ENCODE peak calls at places on chromosomes 12 and 14, in six cellular contexts. One of them, this sample, is unnamed.

GRCh38 chr12:39503445-39503844 is 60.5 kb upstream of the KIF21A start:
- DNase-seq in H9: no peak
- DNase-seq in neuronal stem cell: no peak
- DNase-seq in H1: no peak
- DNase-seq in trophoblast cell: no peak
- DNase-seq in IMR-90: no peak
- DNase-seq in this sample: no peak

GRCh38 chr12:106089935-106090334 is 48.8 kb downstream of the NUAK1 start:
- DNase-seq in H1: no peak
- DNase-seq in neuronal stem cell: no peak
- DNase-seq in IMR-90: no peak
- DNase-seq in H9: no peak
- DNase-seq in trophoblast cell: no peak
- DNase-seq in this sample: no peak

GRCh38 chr14:95652690-95653089 is 33.5 kb upstream of the TCL1B start:
- DNase-seq in trophoblast cell: peak; percentile 26
- DNase-seq in H1: no peak
- DNase-seq in IMR-90: no peak
- DNase-seq in H9: no peak
- DNase-seq in neuronal stem cell: no peak
- DNase-seq in this sample: no peak

GRCh38 chr14:31294736-31295398 is 87.3 kb upstream of the HECTD1 start:
- DNase-seq in trophoblast cell: no peak
- DNase-seq in IMR-90: peak; percentile 69
- DNase-seq in H9: no peak
- DNase-seq in H1: no peak
- DNase-seq in neuronal stem cell: no peak
- DNase-seq in this sample: no peak

GRCh38 chr14:31785574-31785973 is 224.4 kb downstream of the NUBPL start:
- DNase-seq in H1: no peak
- DNase-seq in trophoblast cell: no peak
- DNase-seq in IMR-90: no peak
- DNase-seq in neuronal stem cell: no peak
- DNase-seq in H9: no peak
- DNase-seq in this sample: no peak

GRCh38 chr12:92503977-92504966 is 198.5 kb upstream of the PLEKHG7 start:
- DNase-seq in IMR-90: no peak
- DNase-seq in neuronal stem cell: no peak
- DNase-seq in trophoblast cell: no peak
- DNase-seq in H9: no peak
- DNase-seq in H1: no peak
- DNase-seq in this sample: peak; percentile 5

GRCh38 chr12:85558684-85559083 is 277.5 kb downstream of the RASSF9 start:
- DNase-seq in IMR-90: no peak
- DNase-seq in H1: no peak
- DNase-seq in H9: no peak
- DNase-seq in neuronal stem cell: no peak
- DNase-seq in trophoblast cell: no peak
- DNase-seq in this sample: no peak

GRCh38 chr14:24804813-24805212 is 170.8 kb upstream of the GZMB start:
- DNase-seq in H1: no peak
- DNase-seq in H9: no peak
- DNase-seq in trophoblast cell: no peak
- DNase-seq in IMR-90: no peak
- DNase-seq in neuronal stem cell: no peak
- DNase-seq in this sample: no peak

GRCh38 chr12:26017484-26018211 is 59.2 kb downstream of the RASSF8 start:
- DNase-seq in H9: peak; percentile 82
- DNase-seq in H1: peak; percentile 77
- DNase-seq in trophoblast cell: peak; percentile 13
- DNase-seq in IMR-90: peak; percentile 36
- DNase-seq in neuronal stem cell: peak; percentile 60
- DNase-seq in this sample: peak; percentile 45

GRCh38 chr14:32038876-32039275 is 38.2 kb upstream of the ARHGAP5 start:
- DNase-seq in H1: no peak
- DNase-seq in trophoblast cell: no peak
- DNase-seq in H9: no peak
- DNase-seq in IMR-90: peak; percentile 1
- DNase-seq in neuronal stem cell: no peak
- DNase-seq in this sample: peak; percentile 66

GRCh38 chr12:32828552-32828951 is 68.0 kb downstream of the PKP2 start:
- DNase-seq in neuronal stem cell: no peak
- DNase-seq in trophoblast cell: no peak
- DNase-seq in IMR-90: no peak
- DNase-seq in H9: no peak
- DNase-seq in H1: no peak
- DNase-seq in this sample: no peak

GRCh38 chr12:129083121-129083520 is 229.8 kb downstream of the GLT1D1 start:
- DNase-seq in trophoblast cell: no peak
- DNase-seq in IMR-90: no peak
- DNase-seq in neuronal stem cell: no peak
- DNase-seq in H1: no peak
- DNase-seq in H9: no peak
- DNase-seq in this sample: no peak

GRCh38 chr12:52772727-52773126 is 4.4 kb downstream of the KRT76 start:
- DNase-seq in neuronal stem cell: no peak
- DNase-seq in IMR-90: no peak
- DNase-seq in H1: no peak
- DNase-seq in H9: no peak
- DNase-seq in trophoblast cell: no peak
- DNase-seq in this sample: no peak

GRCh38 chr14:95741051-95741490 is 27.1 kb upstream of the TCL1A start:
- DNase-seq in H9: no peak
- DNase-seq in neuronal stem cell: no peak
- DNase-seq in IMR-90: no peak
- DNase-seq in H1: no peak
- DNase-seq in trophoblast cell: peak; percentile 89
- DNase-seq in this sample: no peak

GRCh38 chr12:6552140-6552551 is 3.7 kb downstream of the IFFO1 start:
- DNase-seq in neuronal stem cell: no peak
- DNase-seq in H9: peak; percentile 25
- DNase-seq in IMR-90: no peak
- DNase-seq in trophoblast cell: no peak
- DNase-seq in H1: no peak
- DNase-seq in this sample: peak; percentile 51

GRCh38 chr14:71533396-71533795 is 398.8 kb upstream of the RGS6 start:
- DNase-seq in trophoblast cell: no peak
- DNase-seq in IMR-90: peak; percentile 50
- DNase-seq in neuronal stem cell: no peak
- DNase-seq in H1: no peak
- DNase-seq in H9: no peak
- DNase-seq in this sample: no peak

GRCh38 chr12:120276734-120277133 is 11.2 kb upstream of the PXN start:
- DNase-seq in neuronal stem cell: no peak
- DNase-seq in H9: no peak
- DNase-seq in trophoblast cell: peak; percentile 75
- DNase-seq in IMR-90: peak; percentile 63
- DNase-seq in H1: no peak
- DNase-seq in this sample: no peak

GRCh38 chr12:57368349-57369095 is 62.3 kb downstream of the R3HDM2 start:
- DNase-seq in H1: no peak
- DNase-seq in neuronal stem cell: no peak
- DNase-seq in trophoblast cell: no peak
- DNase-seq in H9: no peak
- DNase-seq in IMR-90: peak; percentile 4
- DNase-seq in this sample: peak; percentile 86

GRCh38 chr12:88577537-88577936 is 2.7 kb downstream of the KITLG start:
- DNase-seq in IMR-90: no peak
- DNase-seq in H9: no peak
- DNase-seq in H1: no peak
- DNase-seq in neuronal stem cell: no peak
- DNase-seq in trophoblast cell: no peak
- DNase-seq in this sample: peak; percentile 53

GRCh38 chr14:32724864-32725550 is 213.7 kb upstream of the NPAS3 start:
- DNase-seq in neuronal stem cell: no peak
- DNase-seq in H9: no peak
- DNase-seq in trophoblast cell: no peak
- DNase-seq in H1: no peak
- DNase-seq in IMR-90: peak; percentile 28
- DNase-seq in this sample: peak; percentile 46

GRCh38 chr12:19912996-19913395 is 455.3 kb upstream of the PDE3A start:
- DNase-seq in IMR-90: no peak
- DNase-seq in trophoblast cell: no peak
- DNase-seq in neuronal stem cell: no peak
- DNase-seq in H9: no peak
- DNase-seq in H1: no peak
- DNase-seq in this sample: no peak

GRCh38 chr12:93062100-93062419 is 133.0 kb upstream of the EEA1 start:
- DNase-seq in H9: no peak
- DNase-seq in H1: no peak
- DNase-seq in trophoblast cell: no peak
- DNase-seq in neuronal stem cell: no peak
- DNase-seq in IMR-90: no peak
- DNase-seq in this sample: no peak

GRCh38 chr12:122841544-122842321 is 6.5 kb downstream of the HIP1R start:
- DNase-seq in H1: no peak
- DNase-seq in neuronal stem cell: no peak
- DNase-seq in trophoblast cell: peak; percentile 72
- DNase-seq in IMR-90: peak; percentile 82
- DNase-seq in H9: peak; percentile 51
- DNase-seq in this sample: peak; percentile 84

GRCh38 chr12:116880817-116881324 is 370 bp downstream of the HRK start:
- DNase-seq in H9: peak; percentile 81
- DNase-seq in neuronal stem cell: peak; percentile 50
- DNase-seq in IMR-90: peak; percentile 45
- DNase-seq in H1: peak; percentile 75
- DNase-seq in trophoblast cell: peak; percentile 33
- DNase-seq in this sample: peak; percentile 28

GRCh38 chr12:19025582-19025981 is 104.0 kb upstream of the PLEKHA5 start:
- DNase-seq in IMR-90: no peak
- DNase-seq in H9: no peak
- DNase-seq in neuronal stem cell: no peak
- DNase-seq in trophoblast cell: no peak
- DNase-seq in H1: no peak
- DNase-seq in this sample: no peak

GRCh38 chr12:8157484-8158198 is 826 bp downstream of the ZNF705A start:
- DNase-seq in H1: no peak
- DNase-seq in neuronal stem cell: no peak
- DNase-seq in trophoblast cell: no peak
- DNase-seq in IMR-90: peak; percentile 13
- DNase-seq in H9: no peak
- DNase-seq in this sample: no peak

GRCh38 chr12:131832393-131833231 is 4.4 kb downstream of the MMP17 start:
- DNase-seq in H1: no peak
- DNase-seq in H9: no peak
- DNase-seq in IMR-90: peak; percentile 30
- DNase-seq in trophoblast cell: no peak
- DNase-seq in neuronal stem cell: no peak
- DNase-seq in this sample: no peak

GRCh38 chr14:100540141-100540925 is 46.9 kb downstream of the BEGAIN start:
- DNase-seq in neuronal stem cell: no peak
- DNase-seq in IMR-90: no peak
- DNase-seq in H9: peak; percentile 74
- DNase-seq in trophoblast cell: no peak
- DNase-seq in H1: no peak
- DNase-seq in this sample: peak; percentile 10
- H3K4me1 ChIP-seq in neuronal stem cell: peaks cover 4% of the 10 kb centered on the region
- H3K4me1 ChIP-seq in IMR-90: no peaks in the 10 kb centered on the region
- H3K4me1 ChIP-seq in H9: peaks cover 2% of the 10 kb centered on the region
- H3K4me1 ChIP-seq in trophoblast cell: no peaks in the 10 kb centered on the region
- H3K4me1 ChIP-seq in H1: peaks cover 3% of the 10 kb centered on the region
- H3K4me1 ChIP-seq in this sample: peaks cover 6% of the 10 kb centered on the region

GRCh38 chr12:94297325-94297724 is 148.9 kb downstream of the PLXNC1 start:
- DNase-seq in H9: no peak
- DNase-seq in trophoblast cell: no peak
- DNase-seq in neuronal stem cell: no peak
- DNase-seq in IMR-90: no peak
- DNase-seq in H1: no peak
- DNase-seq in this sample: no peak

GRCh38 chr12:94304566-94305061 is 155.1 kb downstream of the CEP83 start:
- DNase-seq in H9: peak; percentile 84
- DNase-seq in trophoblast cell: peak; percentile 93
- DNase-seq in neuronal stem cell: no peak
- DNase-seq in H1: no peak
- DNase-seq in IMR-90: peak; percentile 66
- DNase-seq in this sample: peak; percentile 57

GRCh38 chr12:94304012-94304411 is 155.6 kb downstream of the PLXNC1 start:
- DNase-seq in H1: no peak
- DNase-seq in trophoblast cell: no peak
- DNase-seq in IMR-90: no peak
- DNase-seq in neuronal stem cell: no peak
- DNase-seq in H9: peak; percentile 25
- DNase-seq in this sample: no peak

GRCh38 chr12:94297876-94298520 is 149.6 kb downstream of the PLXNC1 start:
- DNase-seq in trophoblast cell: no peak
- DNase-seq in H9: no peak
- DNase-seq in H1: no peak
- DNase-seq in IMR-90: no peak
- DNase-seq in neuronal stem cell: no peak
- DNase-seq in this sample: no peak

GRCh38 chr12:94299846-94300245 is 151.5 kb downstream of the PLXNC1 start:
- DNase-seq in IMR-90: no peak
- DNase-seq in H1: no peak
- DNase-seq in H9: peak; percentile 17
- DNase-seq in neuronal stem cell: no peak
- DNase-seq in trophoblast cell: no peak
- DNase-seq in this sample: no peak
- H3K14ac ChIP-seq in IMR-90: peak overlapping the region; percentile 21
- H3K14ac ChIP-seq in H1: no peak overlapping the region
- H3K14ac ChIP-seq in H9: no peak overlapping the region
- H3K14ac ChIP-seq in neuronal stem cell: no peak overlapping the region
- H3K14ac ChIP-seq in trophoblast cell: no peak overlapping the region
- H3K14ac ChIP-seq in this sample: no peak overlapping the region

GRCh38 chr14:64720190-64720589 is 16.0 kb downstream of the PLEKHG3 start:
- DNase-seq in neuronal stem cell: no peak
- DNase-seq in H9: no peak
- DNase-seq in IMR-90: peak; percentile 83
- DNase-seq in trophoblast cell: no peak
- DNase-seq in H1: no peak
- DNase-seq in this sample: peak; percentile 94
- H3K4me1 ChIP-seq in neuronal stem cell: peaks cover 13% of the 10 kb centered on the region
- H3K4me1 ChIP-seq in H9: peaks cover 29% of the 10 kb centered on the region
- H3K4me1 ChIP-seq in IMR-90: peaks cover 11% of the 10 kb centered on the region
- H3K4me1 ChIP-seq in trophoblast cell: peaks cover 78% of the 10 kb centered on the region
- H3K4me1 ChIP-seq in H1: peaks cover 77% of the 10 kb centered on the region
- H3K4me1 ChIP-seq in this sample: peaks cover 74% of the 10 kb centered on the region

GRCh38 chr14:63287661-63288483 is 30.9 kb downstream of the GPHB5 start:
- DNase-seq in neuronal stem cell: no peak
- DNase-seq in trophoblast cell: peak; percentile 24
- DNase-seq in IMR-90: peak; percentile 62
- DNase-seq in H9: no peak
- DNase-seq in H1: no peak
- DNase-seq in this sample: peak; percentile 29
- H3K14ac ChIP-seq in neuronal stem cell: no peak overlapping the region
- H3K14ac ChIP-seq in trophoblast cell: no peak overlapping the region
- H3K14ac ChIP-seq in IMR-90: no peak overlapping the region
- H3K14ac ChIP-seq in H9: no peak overlapping the region
- H3K14ac ChIP-seq in H1: no peak overlapping the region
- H3K14ac ChIP-seq in this sample: no peak overlapping the region

GRCh38 chr14:93137864-93138263 is 22.1 kb upstream of the ITPK1 start:
- DNase-seq in neuronal stem cell: no peak
- DNase-seq in IMR-90: peak; percentile 12
- DNase-seq in H9: peak; percentile 57
- DNase-seq in trophoblast cell: no peak
- DNase-seq in H1: no peak
- DNase-seq in this sample: no peak
- H3K4me1 ChIP-seq in neuronal stem cell: peaks cover 9% of the 10 kb centered on the region
- H3K4me1 ChIP-seq in IMR-90: no peaks in the 10 kb centered on the region
- H3K4me1 ChIP-seq in H9: no peaks in the 10 kb centered on the region
- H3K4me1 ChIP-seq in trophoblast cell: no peaks in the 10 kb centered on the region
- H3K4me1 ChIP-seq in H1: no peaks in the 10 kb centered on the region
- H3K4me1 ChIP-seq in this sample: no peaks in the 10 kb centered on the region

This sample was measured in mesenchymal stem cell.